ENCODE peak calls at places on chromosomes 4 and X, in five cellular contexts. E is neuronal stem cell, K is IMR-90, P is H9, Q is mesenchymal stem cell. A is an unnamed sample.

GRCh38 chr4:8191136-8191747 is 7.8 kb upstream of the SH3TC1 start:
- DNase-seq in E (no peak), K (peak; percentile 44), P (no peak), Q (peak; percentile 94), A (no peak)

GRCh38 chr4:165861378-165861777 is 11.7 kb upstream of the TLL1 start:
- DNase-seq in E (no peak), K (no peak), P (no peak), Q (no peak), A (no peak)

GRCh38 chrX:53049127-53049517 is 533 bp downstream of the GPR173 start:
- DNase-seq in E (no peak), K (no peak), P (no peak), Q (no peak), A (no peak)

GRCh38 chr4:22190855-22191254 is 242.3 kb upstream of the KCNIP4 start:
- DNase-seq in E (no peak), K (peak; percentile 77), P (no peak), Q (peak; percentile 53), A (peak; percentile 66)

GRCh38 chrX:102627640-102628039 is 23.6 kb upstream of the GPRASP1 start:
- DNase-seq in E (no peak), K (no peak), P (no peak), Q (no peak), A (no peak)

GRCh38 chrX:3815896-3816664 is 102.6 kb upstream of the PRKX start:
- DNase-seq in E (peak; percentile 20), K (peak; percentile 12), P (peak; percentile 58), Q (peak; percentile 34), A (peak; percentile 55)

GRCh38 chr4:39715788-39716187 is 17.9 kb downstream of the UBE2K start:
- DNase-seq in E (no peak), K (no peak), P (no peak), Q (no peak), A (no peak)

GRCh38 chr4:70838400-70838971 is 1.2 kb downstream of the GRSF1 start:
- DNase-seq in E (no peak), K (peak; percentile 10), P (no peak), Q (peak; percentile 32), A (peak; percentile 21)

GRCh38 chr4:62898115-62898514 is 1511.1 kb downstream of the TECRL start:
- DNase-seq in E (no peak), K (no peak), P (no peak), Q (no peak), A (no peak)

GRCh38 chr4:53015681-53016080 is 153.6 kb downstream of the RASL11B start:
- DNase-seq in E (peak; percentile 48), K (peak; percentile 81), P (peak; percentile 37), Q (peak; percentile 73), A (peak; percentile 53)

GRCh38 chrX:15216280-15216679 is 53.6 kb downstream of the ASB9 start:
- DNase-seq in E (no peak), K (no peak), P (no peak), Q (no peak), A (no peak)

GRCh38 chr4:173543266-173543665 is 13.2 kb upstream of the HAND2 start:
- DNase-seq in E (no peak), K (no peak), P (no peak), Q (no peak), A (no peak)

GRCh38 chrX:77900688-77901087 is 1.4 kb downstream of the COX7B start:
- DNase-seq in E (no peak), K (no peak), P (no peak), Q (peak; percentile 47), A (no peak)

GRCh38 chr4:139988863-139989765 is 164.9 kb downstream of the MAML3 start:
- DNase-seq in E (no peak), K (peak; percentile 97), P (peak; percentile 36), Q (peak; percentile 95), A (peak; percentile 93)

GRCh38 chr4:173448103-173448502 is 49.2 kb upstream of the SCRG1 start:
- DNase-seq in E (no peak), K (peak; percentile 55), P (no peak), Q (no peak), A (no peak)

GRCh38 chr4:124903995-124904722 is 191.6 kb upstream of the ANKRD50 start:
- DNase-seq in E (no peak), K (peak; percentile 68), P (no peak), Q (peak; percentile 41), A (no peak)

GRCh38 chrX:119478504-119478903 is 10.3 kb downstream of the SLC25A5 start:
- DNase-seq in E (no peak), K (no peak), P (no peak), Q (no peak), A (no peak)

GRCh38 chr4:77854431-77855111 is 8.1 kb upstream of the MRPL1 start:
- DNase-seq in E (no peak), K (no peak), P (no peak), Q (no peak), A (no peak)

GRCh38 chr4:170022211-170022610 is 4.0 kb downstream of the MFAP3L start:
- DNase-seq in E (no peak), K (no peak), P (no peak), Q (no peak), A (no peak)

GRCh38 chr4:170027181-170027829 is 1.1 kb upstream of the MFAP3L start:
- DNase-seq in E (peak; percentile 96), K (peak; percentile 95), P (peak; percentile 92), Q (peak; percentile 98), A (peak; percentile 98)

GRCh38 chr4:170026253-170026991 is at the start of gene MFAP3L:
- DNase-seq in E (peak; percentile 89), K (peak; percentile 84), P (peak; percentile 90), Q (peak; percentile 86), A (peak; percentile 94)

GRCh38 chr4:170030121-170030520 is 3.9 kb upstream of the MFAP3L start:
- DNase-seq in E (no peak), K (no peak), P (no peak), Q (no peak), A (no peak)

DNA sequence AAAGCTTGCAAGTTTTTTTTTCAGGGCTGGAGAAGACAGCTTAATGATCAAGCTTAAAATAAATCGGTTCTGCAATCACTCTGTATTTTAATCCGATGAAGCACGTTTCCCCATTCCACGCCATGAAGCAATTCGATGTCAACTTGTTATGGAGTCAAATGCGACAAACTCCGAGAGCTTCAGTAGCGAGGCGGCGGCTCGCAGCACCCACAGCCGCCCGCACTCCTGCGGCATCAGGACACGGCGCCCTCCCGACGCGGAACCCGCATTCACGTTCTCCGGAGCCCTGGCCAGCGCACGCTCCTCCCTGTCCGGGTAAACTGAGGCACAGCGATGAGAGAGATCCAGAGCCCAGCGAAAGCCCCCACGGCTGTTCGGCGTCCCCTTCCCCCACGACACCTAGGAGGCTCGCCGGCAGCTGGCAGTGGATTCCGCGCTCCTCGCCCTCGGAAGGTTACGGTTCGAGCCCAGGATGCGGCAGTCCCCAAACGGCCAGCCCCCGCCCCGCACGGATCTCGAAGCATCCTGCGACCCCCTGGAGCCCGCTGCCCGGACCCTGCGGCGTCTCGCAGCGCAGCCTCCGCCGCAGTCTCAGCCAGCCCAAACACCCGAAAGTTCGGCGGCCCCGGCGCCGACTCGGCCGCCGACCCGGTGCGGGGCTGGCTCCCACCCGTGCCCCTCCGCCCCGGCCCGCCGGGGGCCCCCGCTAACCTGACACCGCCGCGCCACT is 507 bp downstream of the MFAP3L start:
- DNase-seq in E (peak; percentile 15), K (no peak), P (no peak), Q (no peak), A (peak; percentile 40)
- H3K18ac ChIP-seq in E (peak overlapping the region; percentile 94), K (no peak overlapping the region), P (no peak overlapping the region), Q (peak overlapping the region; percentile 59), A (peak overlapping the region; percentile 75)

DNA sequence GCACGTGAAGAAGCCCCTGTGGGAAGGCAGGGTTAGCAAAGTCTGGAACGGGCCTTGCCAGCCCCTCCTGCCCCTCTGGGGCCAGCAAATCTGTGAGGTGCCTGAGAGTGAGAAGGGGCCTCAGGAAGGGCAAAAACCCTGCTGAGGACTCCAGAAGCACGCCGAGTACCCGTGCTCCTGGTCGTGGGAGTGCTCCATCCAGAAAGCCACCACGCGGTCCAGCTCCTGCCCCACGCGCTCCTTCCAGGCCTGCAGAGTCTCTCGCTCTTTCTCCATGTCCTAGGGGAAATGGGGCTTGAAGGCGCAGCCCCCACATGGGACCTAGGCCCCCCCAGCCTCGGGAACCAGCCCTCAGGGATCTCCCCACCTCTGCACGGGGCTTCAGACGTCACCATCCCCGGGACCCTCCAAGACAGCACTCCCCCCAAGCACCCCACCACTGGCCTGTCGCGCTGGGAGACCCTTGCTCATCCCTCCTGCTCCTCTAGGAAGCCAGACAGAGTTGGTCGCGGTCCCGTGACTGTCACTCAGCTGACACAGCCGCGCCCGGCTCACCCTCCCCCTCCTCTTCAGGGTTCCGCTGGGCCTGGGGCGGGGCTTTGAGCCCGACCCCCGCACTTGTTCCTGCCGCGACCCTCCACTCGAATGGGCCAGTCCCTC is at the start of gene RENBP:
- DNase-seq in E (no peak), K (no peak), P (peak; percentile 67), Q (no peak), A (peak; percentile 68)
- H3K4ac ChIP-seq in E (no peak within 1 kb of the TSS), K (no peak within 1 kb of the TSS), P (no peak within 1 kb of the TSS), Q (peak within 1 kb of the TSS; percentile 98), A (peak within 1 kb of the TSS; percentile 65)

GRCh38 chr4:41319553-41319952 is 62.8 kb downstream of the UCHL1 start:
- DNase-seq in E (no peak), K (no peak), P (no peak), Q (no peak), A (peak; percentile 63)
- H3K27ac ChIP-seq in E (no peak overlapping the region), K (no peak overlapping the region), P (no peak overlapping the region), Q (no peak overlapping the region), A (no peak overlapping the region)

DNA sequence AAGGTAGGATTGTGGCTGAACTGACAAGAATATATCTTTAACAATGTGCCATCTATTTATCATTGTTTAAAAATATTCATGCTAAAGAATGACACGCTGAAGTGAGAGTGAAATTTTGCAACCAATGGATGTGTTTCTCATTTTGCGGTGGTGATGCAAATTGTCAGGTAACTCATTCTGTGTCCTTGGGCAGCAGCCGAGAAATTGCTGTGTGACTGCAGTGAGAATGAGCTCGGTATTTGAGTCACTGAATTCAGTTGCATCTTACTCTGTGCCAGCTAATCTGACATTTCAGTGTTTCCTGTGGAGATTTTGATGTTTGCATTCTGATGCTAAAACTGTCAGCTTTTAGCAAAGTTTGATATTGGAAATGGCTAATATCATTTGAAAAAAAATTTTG is 28.1 kb downstream of the MCUB start:
- DNase-seq in E (no peak), K (no peak), P (no peak), Q (no peak), A (no peak)
- H3K18ac ChIP-seq in E (no peak overlapping the region), K (no peak overlapping the region), P (no peak overlapping the region), Q (no peak overlapping the region), A (no peak overlapping the region)

GRCh38 chr4:80138556-80139538 is 58.5 kb upstream of the PRDM8 start:
- DNase-seq in E (no peak), K (peak; percentile 82), P (no peak), Q (no peak), A (no peak)
- H3K4ac ChIP-seq in E (no peak overlapping the region), K (peak overlapping the region; percentile 56), P (no peak overlapping the region), Q (no peak overlapping the region), A (no peak overlapping the region)

GRCh38 chrX:9539611-9540387 is 74.9 kb downstream of the TBL1X start:
- DNase-seq in E (no peak), K (no peak), P (no peak), Q (no peak), A (no peak)
- H3K27ac ChIP-seq in E (no peak overlapping the region), K (no peak overlapping the region), P (no peak overlapping the region), Q (no peak overlapping the region), A (no peak overlapping the region)

GRCh38 chr4:141220655-141221605 is at the start of gene ZNF330:
- DNase-seq in E (peak; percentile 91), K (peak; percentile 93), P (peak; percentile 91), Q (peak; percentile 93), A (peak; percentile 95)
- H3K18ac ChIP-seq in E (peak within 1 kb of the TSS; percentile 55), K (peak within 1 kb of the TSS; percentile 69), P (no peak within 1 kb of the TSS), Q (peak within 1 kb of the TSS; percentile 81), A (peak within 1 kb of the TSS; percentile 35)

A was measured in mesendoderm.